ENCODE peak calls at places on chromosomes 12 and 14, in five cellular contexts. One of them, this sample, is unnamed.

GRCh38 chr14:94787092-94787491 is 17.2 kb upstream of the GSC start:
- DNase-seq in omental fat pad: no peak
- DNase-seq in activated naive CD8-positive, alpha-beta T cell treated with anti-CD3 and anti-CD28 coated beads, Interleukin-2, amount 50 U/mL, for 16 hours: no peak
- DNase-seq in SW480: no peak
- DNase-seq in mucosa of gallbladder: no peak
- DNase-seq in this sample: no peak

GRCh38 chr12:16492820-16493797 is 112.9 kb downstream of the LMO3 start:
- DNase-seq in omental fat pad: no peak
- DNase-seq in activated naive CD8-positive, alpha-beta T cell treated with anti-CD3 and anti-CD28 coated beads, Interleukin-2, amount 50 U/mL, for 16 hours: no peak
- DNase-seq in SW480: no peak
- DNase-seq in mucosa of gallbladder: no peak
- DNase-seq in this sample: no peak

GRCh38 chr12:3751151-3752095 is 1.5 kb downstream of the CRACR2A start:
- DNase-seq in omental fat pad: no peak
- DNase-seq in activated naive CD8-positive, alpha-beta T cell treated with anti-CD3 and anti-CD28 coated beads, Interleukin-2, amount 50 U/mL, for 16 hours: no peak
- DNase-seq in SW480: no peak
- DNase-seq in mucosa of gallbladder: no peak
- DNase-seq in this sample: no peak

GRCh38 chr14:44564908-44565307 is 57.8 kb upstream of the FSCB start:
- DNase-seq in omental fat pad: no peak
- DNase-seq in activated naive CD8-positive, alpha-beta T cell treated with anti-CD3 and anti-CD28 coated beads, Interleukin-2, amount 50 U/mL, for 16 hours: no peak
- DNase-seq in SW480: no peak
- DNase-seq in mucosa of gallbladder: no peak
- DNase-seq in this sample: no peak

GRCh38 chr14:51638071-51638944 is 13.4 kb upstream of the FRMD6 start:
- DNase-seq in omental fat pad: no peak
- DNase-seq in activated naive CD8-positive, alpha-beta T cell treated with anti-CD3 and anti-CD28 coated beads, Interleukin-2, amount 50 U/mL, for 16 hours: no peak
- DNase-seq in SW480: peak
- DNase-seq in mucosa of gallbladder: no peak
- DNase-seq in this sample: no peak

GRCh38 chr12:18629916-18630315 is 107.9 kb downstream of the PLCZ1 start:
- DNase-seq in omental fat pad: no peak
- DNase-seq in activated naive CD8-positive, alpha-beta T cell treated with anti-CD3 and anti-CD28 coated beads, Interleukin-2, amount 50 U/mL, for 16 hours: no peak
- DNase-seq in SW480: no peak
- DNase-seq in mucosa of gallbladder: no peak
- DNase-seq in this sample: no peak

GRCh38 chr12:47902131-47902639 is 2.6 kb downstream of the VDR start:
- DNase-seq in omental fat pad: no peak
- DNase-seq in activated naive CD8-positive, alpha-beta T cell treated with anti-CD3 and anti-CD28 coated beads, Interleukin-2, amount 50 U/mL, for 16 hours: no peak
- DNase-seq in SW480: no peak
- DNase-seq in mucosa of gallbladder: no peak
- DNase-seq in this sample: no peak

GRCh38 chr14:21087294-21088091 is 11.0 kb downstream of the ZNF219 start:
- DNase-seq in omental fat pad: no peak
- DNase-seq in activated naive CD8-positive, alpha-beta T cell treated with anti-CD3 and anti-CD28 coated beads, Interleukin-2, amount 50 U/mL, for 16 hours: no peak
- DNase-seq in SW480: no peak
- DNase-seq in mucosa of gallbladder: no peak
- DNase-seq in this sample: peak

GRCh38 chr12:118853634-118854033 is 127.7 kb upstream of the SRRM4 start:
- DNase-seq in omental fat pad: no peak
- DNase-seq in activated naive CD8-positive, alpha-beta T cell treated with anti-CD3 and anti-CD28 coated beads, Interleukin-2, amount 50 U/mL, for 16 hours: no peak
- DNase-seq in SW480: no peak
- DNase-seq in mucosa of gallbladder: no peak
- DNase-seq in this sample: no peak

GRCh38 chr14:96962337-96962736 is 165.2 kb downstream of the VRK1 start:
- DNase-seq in omental fat pad: no peak
- DNase-seq in activated naive CD8-positive, alpha-beta T cell treated with anti-CD3 and anti-CD28 coated beads, Interleukin-2, amount 50 U/mL, for 16 hours: no peak
- DNase-seq in SW480: no peak
- DNase-seq in mucosa of gallbladder: no peak
- DNase-seq in this sample: peak

GRCh38 chr12:121089813-121090430 is 42.8 kb upstream of the P2RX7 start:
- DNase-seq in omental fat pad: no peak
- DNase-seq in activated naive CD8-positive, alpha-beta T cell treated with anti-CD3 and anti-CD28 coated beads, Interleukin-2, amount 50 U/mL, for 16 hours: no peak
- DNase-seq in SW480: no peak
- DNase-seq in mucosa of gallbladder: no peak
- DNase-seq in this sample: no peak

GRCh38 chr14:102711207-102711606 is 66.0 kb upstream of the TRAF3 start:
- DNase-seq in omental fat pad: no peak
- DNase-seq in activated naive CD8-positive, alpha-beta T cell treated with anti-CD3 and anti-CD28 coated beads, Interleukin-2, amount 50 U/mL, for 16 hours: no peak
- DNase-seq in SW480: no peak
- DNase-seq in mucosa of gallbladder: no peak
- DNase-seq in this sample: no peak

GRCh38 chr12:119068129-119068856 is 87.0 kb downstream of the SRRM4 start:
- DNase-seq in omental fat pad: no peak
- DNase-seq in activated naive CD8-positive, alpha-beta T cell treated with anti-CD3 and anti-CD28 coated beads, Interleukin-2, amount 50 U/mL, for 16 hours: no peak
- DNase-seq in SW480: no peak
- DNase-seq in mucosa of gallbladder: no peak
- DNase-seq in this sample: no peak

GRCh38 chr12:88153959-88154358 is 11.9 kb downstream of the TMTC3 start:
- DNase-seq in omental fat pad: no peak
- DNase-seq in activated naive CD8-positive, alpha-beta T cell treated with anti-CD3 and anti-CD28 coated beads, Interleukin-2, amount 50 U/mL, for 16 hours: no peak
- DNase-seq in SW480: peak
- DNase-seq in mucosa of gallbladder: no peak
- DNase-seq in this sample: no peak

GRCh38 chr14:95495538-95496025 is 20.9 kb downstream of the SYNE3 start:
- DNase-seq in omental fat pad: no peak
- DNase-seq in activated naive CD8-positive, alpha-beta T cell treated with anti-CD3 and anti-CD28 coated beads, Interleukin-2, amount 50 U/mL, for 16 hours: no peak
- DNase-seq in SW480: no peak
- DNase-seq in mucosa of gallbladder: no peak
- DNase-seq in this sample: no peak

GRCh38 chr14:76050797-76051392 is 65.3 kb downstream of the IFT43 start:
- DNase-seq in omental fat pad: no peak
- DNase-seq in activated naive CD8-positive, alpha-beta T cell treated with anti-CD3 and anti-CD28 coated beads, Interleukin-2, amount 50 U/mL, for 16 hours: peak
- DNase-seq in SW480: peak
- DNase-seq in mucosa of gallbladder: peak
- DNase-seq in this sample: peak

GRCh38 chr12:32030151-32030550 is 70.9 kb downstream of the RESF1 start:
- DNase-seq in omental fat pad: no peak
- DNase-seq in activated naive CD8-positive, alpha-beta T cell treated with anti-CD3 and anti-CD28 coated beads, Interleukin-2, amount 50 U/mL, for 16 hours: no peak
- DNase-seq in SW480: no peak
- DNase-seq in mucosa of gallbladder: no peak
- DNase-seq in this sample: no peak

GRCh38 chr14:28412076-28412475 is 354.5 kb upstream of the FOXG1 start:
- DNase-seq in omental fat pad: no peak
- DNase-seq in activated naive CD8-positive, alpha-beta T cell treated with anti-CD3 and anti-CD28 coated beads, Interleukin-2, amount 50 U/mL, for 16 hours: no peak
- DNase-seq in SW480: no peak
- DNase-seq in mucosa of gallbladder: no peak
- DNase-seq in this sample: no peak

GRCh38 chr12:2083008-2083407 is 30.2 kb downstream of the CACNA1C start:
- DNase-seq in omental fat pad: no peak
- DNase-seq in activated naive CD8-positive, alpha-beta T cell treated with anti-CD3 and anti-CD28 coated beads, Interleukin-2, amount 50 U/mL, for 16 hours: no peak
- DNase-seq in SW480: no peak
- DNase-seq in mucosa of gallbladder: no peak
- DNase-seq in this sample: no peak

GRCh38 chr14:75301666-75302325 is 23.2 kb downstream of the FOS start:
- DNase-seq in omental fat pad: no peak
- DNase-seq in activated naive CD8-positive, alpha-beta T cell treated with anti-CD3 and anti-CD28 coated beads, Interleukin-2, amount 50 U/mL, for 16 hours: no peak
- DNase-seq in SW480: peak
- DNase-seq in mucosa of gallbladder: peak
- DNase-seq in this sample: no peak

GRCh38 chr12:109731231-109731731 is 17.7 kb downstream of the FAM222A start:
- DNase-seq in omental fat pad: no peak
- DNase-seq in activated naive CD8-positive, alpha-beta T cell treated with anti-CD3 and anti-CD28 coated beads, Interleukin-2, amount 50 U/mL, for 16 hours: no peak
- DNase-seq in SW480: no peak
- DNase-seq in mucosa of gallbladder: no peak
- DNase-seq in this sample: no peak

GRCh38 chr14:84566109-84566508 is 963.8 kb upstream of the FLRT2 start:
- DNase-seq in omental fat pad: no peak
- DNase-seq in activated naive CD8-positive, alpha-beta T cell treated with anti-CD3 and anti-CD28 coated beads, Interleukin-2, amount 50 U/mL, for 16 hours: no peak
- DNase-seq in SW480: no peak
- DNase-seq in mucosa of gallbladder: no peak
- DNase-seq in this sample: no peak

GRCh38 chr12:23760495-23760894 is 189.0 kb downstream of the SOX5 start:
- DNase-seq in omental fat pad: no peak
- DNase-seq in activated naive CD8-positive, alpha-beta T cell treated with anti-CD3 and anti-CD28 coated beads, Interleukin-2, amount 50 U/mL, for 16 hours: no peak
- DNase-seq in SW480: no peak
- DNase-seq in mucosa of gallbladder: no peak
- DNase-seq in this sample: no peak

GRCh38 chr12:78711954-78712353 is 152.6 kb upstream of the SYT1 start:
- DNase-seq in omental fat pad: no peak
- DNase-seq in activated naive CD8-positive, alpha-beta T cell treated with anti-CD3 and anti-CD28 coated beads, Interleukin-2, amount 50 U/mL, for 16 hours: no peak
- DNase-seq in SW480: no peak
- DNase-seq in mucosa of gallbladder: no peak
- DNase-seq in this sample: no peak

GRCh38 chr12:52627395-52628110 is 9.2 kb upstream of the KRT73 start:
- DNase-seq in omental fat pad: no peak
- DNase-seq in activated naive CD8-positive, alpha-beta T cell treated with anti-CD3 and anti-CD28 coated beads, Interleukin-2, amount 50 U/mL, for 16 hours: no peak
- DNase-seq in SW480: no peak
- DNase-seq in mucosa of gallbladder: no peak
- DNase-seq in this sample: no peak

GRCh38 chr14:61147898-61148549 is 133.1 kb downstream of the TMEM30B start:
- DNase-seq in omental fat pad: no peak
- DNase-seq in activated naive CD8-positive, alpha-beta T cell treated with anti-CD3 and anti-CD28 coated beads, Interleukin-2, amount 50 U/mL, for 16 hours: no peak
- DNase-seq in SW480: peak
- DNase-seq in mucosa of gallbladder: no peak
- DNase-seq in this sample: no peak

GRCh38 chr12:13362260-13362841 is 165.8 kb downstream of the EMP1 start:
- DNase-seq in omental fat pad: no peak
- DNase-seq in activated naive CD8-positive, alpha-beta T cell treated with anti-CD3 and anti-CD28 coated beads, Interleukin-2, amount 50 U/mL, for 16 hours: no peak
- DNase-seq in SW480: peak
- DNase-seq in mucosa of gallbladder: peak
- DNase-seq in this sample: peak

GRCh38 chr12:52063081-52063985 is 6.4 kb upstream of the ATG101 start:
- DNase-seq in omental fat pad: no peak
- DNase-seq in activated naive CD8-positive, alpha-beta T cell treated with anti-CD3 and anti-CD28 coated beads, Interleukin-2, amount 50 U/mL, for 16 hours: no peak
- DNase-seq in SW480: no peak
- DNase-seq in mucosa of gallbladder: no peak
- DNase-seq in this sample: no peak

GRCh38 chr12:53952871-53953734 is 1.6 kb upstream of the HOXC12 start:
- DNase-seq in omental fat pad: no peak
- DNase-seq in activated naive CD8-positive, alpha-beta T cell treated with anti-CD3 and anti-CD28 coated beads, Interleukin-2, amount 50 U/mL, for 16 hours: no peak
- DNase-seq in SW480: peak
- DNase-seq in mucosa of gallbladder: no peak
- DNase-seq in this sample: no peak

This sample was measured in T-cell.